ENCODE peak calls at places on chromosomes 5 and 9, in four cellular contexts. U, H, I and Y are unnamed samples.
A peak's percentile ranks its signal among the peaks of the same experiment; 100 is the strongest.

GRCh38 chr5:68060382-68060781 is 155.2 kb upstream of the PIK3R1 start:
- DNase-seq in U (no peak), H (no peak), I (no peak), Y (no peak)

GRCh38 chr9:129587487-129588262 is 33.2 kb downstream of the C9orf50 start:
- DNase-seq in U (no peak), H (no peak), I (no peak), Y (no peak)

GRCh38 chr5:33565304-33565703 is 124.5 kb downstream of the TARS1 start:
- DNase-seq in U (no peak), H (peak; percentile 33), I (no peak), Y (no peak)

GRCh38 chr9:82893549-82893948 is 169.4 kb downstream of the RASEF start:
- DNase-seq in U (no peak), H (no peak), I (no peak), Y (no peak)

GRCh38 chr9:79664375-79664825 is 92.6 kb downstream of the TLE4 start:
- DNase-seq in U (no peak), H (no peak), I (no peak), Y (no peak)

GRCh38 chr9:92727716-92728700 is 36.6 kb downstream of the BICD2 start:
- DNase-seq in U (no peak), H (no peak), I (peak; percentile 16), Y (no peak)

GRCh38 chr9:69149321-69149807 is 24.7 kb upstream of the TJP2 start:
- DNase-seq in U (peak; percentile 30), H (no peak), I (no peak), Y (peak; percentile 88)

GRCh38 chr9:95429096-95429495 is 87.7 kb downstream of the PTCH1 start:
- DNase-seq in U (no peak), H (no peak), I (no peak), Y (no peak)

GRCh38 chr5:143004361-143004802 is 234.2 kb downstream of the ARHGAP26 start:
- DNase-seq in U (no peak), H (no peak), I (no peak), Y (no peak)

GRCh38 chr9:13445123-13445522 is 165.6 kb upstream of the MPDZ start:
- DNase-seq in U (no peak), H (no peak), I (no peak), Y (peak; percentile 33)

GRCh38 chr9:110426052-110426709 is 88.5 kb upstream of the TXNDC8 start:
- DNase-seq in U (no peak), H (no peak), I (no peak), Y (peak; percentile 50)

GRCh38 chr5:50716134-50716533 is 49.7 kb downstream of the PARP8 start:
- DNase-seq in U (no peak), H (no peak), I (no peak), Y (no peak)

GRCh38 chr5:50722223-50722622 is 55.8 kb downstream of the PARP8 start:
- DNase-seq in U (no peak), H (no peak), I (no peak), Y (no peak)

GRCh38 chr5:50720061-50720460 is 53.6 kb downstream of the PARP8 start:
- DNase-seq in U (no peak), H (no peak), I (no peak), Y (no peak)

GRCh38 chr5:50715001-50715400 is 48.6 kb downstream of the PARP8 start:
- DNase-seq in U (no peak), H (no peak), I (no peak), Y (no peak)

GRCh38 chr5:50717615-50718014 is 51.2 kb downstream of the PARP8 start:
- DNase-seq in U (no peak), H (no peak), I (no peak), Y (no peak)
- H3K4me1 ChIP-seq in U (peaks cover 38% of the 10 kb centered on the region), H (no peaks in the 10 kb centered on the region), I (peaks cover 8% of the 10 kb centered on the region), Y (peaks cover 7% of the 10 kb centered on the region)

GRCh38 chr5:113217619-113218184 is 217.1 kb downstream of the TSSK1B start:
- DNase-seq in U (no peak), H (no peak), I (no peak), Y (no peak)
- H3K4me3 ChIP-seq in U (no peak overlapping the region), H (peak overlapping the region; percentile 46), I (no peak overlapping the region), Y (peak overlapping the region; percentile 10)

GRCh38 chr5:2867373-2867933 is 116.0 kb upstream of the IRX2 start:
- DNase-seq in U (no peak), H (no peak), I (no peak), Y (no peak)
- H3K27me3 ChIP-seq in U (no peaks in the 10 kb centered on the region), H (no peaks in the 10 kb centered on the region), I (no peaks in the 10 kb centered on the region), Y (no peaks in the 10 kb centered on the region)

GRCh38 chr9:3916420-3916819 is 383.4 kb downstream of the GLIS3 start:
- DNase-seq in U (no peak), H (no peak), I (no peak), Y (no peak)
- H3K4me1 ChIP-seq in U (peaks cover 38% of the 10 kb centered on the region), H (no peaks in the 10 kb centered on the region), I (no peaks in the 10 kb centered on the region), Y (no peaks in the 10 kb centered on the region)

GRCh38 chr9:137113385-137114159 is 961 bp downstream of the DPP7 start:
- DNase-seq in U (no peak), H (no peak), I (no peak), Y (peak; percentile 22)
- H3K4me3 ChIP-seq in U (no peak overlapping the region), H (peak overlapping the region; percentile 81), I (no peak overlapping the region), Y (no peak overlapping the region)

GRCh38 chr5:159049844-159050318 is 49.8 kb downstream of the EBF1 start:
- DNase-seq in U (no peak), H (no peak), I (no peak), Y (peak; percentile 81)

GRCh38 chr5:159052282-159053011 is 47.3 kb downstream of the EBF1 start:
- DNase-seq in U (peak; percentile 81), H (no peak), I (no peak), Y (no peak)

GRCh38 chr5:159053216-159053615 is 46.5 kb downstream of the EBF1 start:
- DNase-seq in U (no peak), H (no peak), I (no peak), Y (no peak)

GRCh38 chr5:159050408-159051091 is 49.2 kb downstream of the EBF1 start:
- DNase-seq in U (peak; percentile 36), H (peak; percentile 35), I (no peak), Y (no peak)

DNA sequence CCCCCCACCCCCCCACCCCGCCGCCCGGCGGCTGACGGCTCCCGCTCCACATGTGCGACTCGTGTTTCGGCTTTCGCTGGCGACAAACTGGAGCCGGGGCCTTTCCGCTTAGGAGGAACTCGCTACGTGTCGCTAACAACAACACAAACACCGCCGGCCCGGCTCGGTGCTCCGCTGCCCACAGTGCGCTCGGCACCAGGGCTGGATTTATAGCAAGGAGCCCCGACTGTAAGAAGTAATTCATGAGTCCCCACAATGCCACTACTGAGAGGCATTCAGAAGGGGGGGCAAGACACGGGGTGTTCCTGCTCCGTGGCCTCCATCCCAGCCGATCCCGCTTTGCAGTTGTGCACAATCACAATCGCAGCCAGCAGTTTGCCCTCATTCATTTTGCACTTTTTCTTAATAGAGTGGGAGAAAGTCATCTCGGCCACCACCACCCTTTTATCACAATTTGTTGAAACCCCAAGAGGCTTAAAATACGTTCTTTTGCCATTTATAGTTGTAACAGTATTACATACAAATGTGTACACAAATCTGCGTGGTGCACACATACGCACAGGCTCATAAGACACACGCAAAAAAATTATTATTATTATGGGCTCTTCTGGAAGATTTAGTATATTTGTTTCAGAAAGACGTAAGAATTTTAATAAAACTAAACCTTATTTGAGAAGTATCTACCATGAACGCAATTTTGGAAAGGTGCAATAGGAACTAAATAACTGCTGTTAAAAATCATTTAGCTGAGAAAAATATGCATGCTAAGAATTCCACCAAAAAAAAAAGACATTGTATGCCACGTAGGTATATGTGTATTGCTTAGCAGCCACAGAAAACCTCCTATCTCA is 48.1 kb downstream of the EBF1 start:
- DNase-seq in U (peak; percentile 79), H (peak; percentile 76), I (peak; percentile 47), Y (peak; percentile 58)
- H3K27me3 ChIP-seq in U (peaks cover 97% of the 10 kb centered on the region), H (no peaks in the 10 kb centered on the region), I (no peaks in the 10 kb centered on the region), Y (peaks cover 41% of the 10 kb centered on the region)